ENCODE peak calls at places on chromosomes 5 and 9, in four cellular contexts. One of them, this sample, is unnamed.

GRCh38 chr9:9004844-9005243 is 1205.3 kb upstream of the DMAC1 start:
- DNase-seq in brain microvascular endothelial cell: no peak
- DNase-seq in IMR-90: no peak
- DNase-seq in left lung: no peak
- DNase-seq in this sample: no peak

GRCh38 chr9:111661802-111662491 is 542 bp downstream of the GNG10 start:
- DNase-seq in brain microvascular endothelial cell: no peak
- DNase-seq in IMR-90: peak; percentile 13
- DNase-seq in left lung: peak; percentile 43
- DNase-seq in this sample: peak; percentile 77

GRCh38 chr9:437066-438015 is 222.7 kb downstream of the DOCK8 start:
- DNase-seq in brain microvascular endothelial cell: peak; percentile 40
- DNase-seq in IMR-90: peak; percentile 77
- DNase-seq in left lung: no peak
- DNase-seq in this sample: peak; percentile 6

GRCh38 chr5:153555420-153556114 is 65.1 kb downstream of the GRIA1 start:
- DNase-seq in brain microvascular endothelial cell: no peak
- DNase-seq in IMR-90: no peak
- DNase-seq in left lung: no peak
- DNase-seq in this sample: no peak

GRCh38 chr5:176189857-176190256 is 48.4 kb upstream of the SIMC1 start:
- DNase-seq in brain microvascular endothelial cell: no peak
- DNase-seq in IMR-90: no peak
- DNase-seq in left lung: no peak
- DNase-seq in this sample: no peak

GRCh38 chr5:151812757-151813309 is 41.1 kb downstream of the G3BP1 start:
- DNase-seq in brain microvascular endothelial cell: peak; percentile 22
- DNase-seq in IMR-90: peak; percentile 54
- DNase-seq in left lung: no peak
- DNase-seq in this sample: peak; percentile 48

GRCh38 chr9:122356627-122357026 is 14.2 kb upstream of the PTGS1 start:
- DNase-seq in brain microvascular endothelial cell: no peak
- DNase-seq in IMR-90: no peak
- DNase-seq in left lung: no peak
- DNase-seq in this sample: no peak

GRCh38 chr9:107759823-107760166 is 270.2 kb upstream of the KLF4 start:
- DNase-seq in brain microvascular endothelial cell: no peak
- DNase-seq in IMR-90: no peak
- DNase-seq in left lung: no peak
- DNase-seq in this sample: no peak

GRCh38 chr9:103281126-103281525 is 286.0 kb downstream of the CYLC2 start:
- DNase-seq in brain microvascular endothelial cell: no peak
- DNase-seq in IMR-90: no peak
- DNase-seq in left lung: no peak
- DNase-seq in this sample: no peak

GRCh38 chr5:108523360-108523759 is 141.5 kb upstream of the FBXL17 start:
- DNase-seq in brain microvascular endothelial cell: no peak
- DNase-seq in IMR-90: no peak
- DNase-seq in left lung: no peak
- DNase-seq in this sample: no peak

GRCh38 chr9:127923771-127924170 is 6.8 kb downstream of the PIP5KL1 start:
- DNase-seq in brain microvascular endothelial cell: peak; percentile 96
- DNase-seq in IMR-90: peak; percentile 99
- DNase-seq in left lung: no peak
- DNase-seq in this sample: peak; percentile 97

GRCh38 chr5:153746440-153746839 is 256.0 kb downstream of the GRIA1 start:
- DNase-seq in brain microvascular endothelial cell: no peak
- DNase-seq in IMR-90: no peak
- DNase-seq in left lung: no peak
- DNase-seq in this sample: no peak

GRCh38 chr5:128537306-128537998 is 593 bp downstream of the FBN2 start:
- DNase-seq in brain microvascular endothelial cell: peak; percentile 41
- DNase-seq in IMR-90: peak; percentile 55
- DNase-seq in left lung: peak; percentile 33
- DNase-seq in this sample: peak; percentile 64

GRCh38 chr9:38084556-38084880 is 15.5 kb upstream of the SHB start:
- DNase-seq in brain microvascular endothelial cell: no peak
- DNase-seq in IMR-90: no peak
- DNase-seq in left lung: peak; percentile 68
- DNase-seq in this sample: no peak

GRCh38 chr5:117333011-117333410 is 758.4 kb upstream of the SEMA6A start:
- DNase-seq in brain microvascular endothelial cell: no peak
- DNase-seq in IMR-90: no peak
- DNase-seq in left lung: no peak
- DNase-seq in this sample: no peak

GRCh38 chr9:86239053-86239770 is 20.2 kb downstream of the C9orf153 start:
- DNase-seq in brain microvascular endothelial cell: no peak
- DNase-seq in IMR-90: no peak
- DNase-seq in left lung: no peak
- DNase-seq in this sample: no peak

GRCh38 chr5:178116406-178116885 is 3.1 kb downstream of the N4BP3 start:
- DNase-seq in brain microvascular endothelial cell: no peak
- DNase-seq in IMR-90: no peak
- DNase-seq in left lung: no peak
- DNase-seq in this sample: no peak

GRCh38 chr9:91436841-91437240 is 13.2 kb upstream of the NFIL3 start:
- DNase-seq in brain microvascular endothelial cell: no peak
- DNase-seq in IMR-90: no peak
- DNase-seq in left lung: no peak
- DNase-seq in this sample: no peak

GRCh38 chr5:95861858-95862561 is 39.5 kb upstream of the GLRX start:
- DNase-seq in brain microvascular endothelial cell: peak; percentile 67
- DNase-seq in IMR-90: peak; percentile 60
- DNase-seq in left lung: no peak
- DNase-seq in this sample: peak; percentile 33

GRCh38 chr9:35756743-35757526 is 2.9 kb upstream of the MSMP start:
- DNase-seq in brain microvascular endothelial cell: no peak
- DNase-seq in IMR-90: no peak
- DNase-seq in left lung: peak; percentile 61
- DNase-seq in this sample: peak; percentile 59

GRCh38 chr9:135471751-135472640 is 7.6 kb upstream of the PPP1R26 start:
- DNase-seq in brain microvascular endothelial cell: no peak
- DNase-seq in IMR-90: peak; percentile 15
- DNase-seq in left lung: no peak
- DNase-seq in this sample: no peak

GRCh38 chr5:16406023-16406422 is 59.6 kb downstream of the ZNF622 start:
- DNase-seq in brain microvascular endothelial cell: no peak
- DNase-seq in IMR-90: no peak
- DNase-seq in left lung: no peak
- DNase-seq in this sample: no peak

GRCh38 chr9:69984831-69985230 is 58.8 kb upstream of the MAMDC2 start:
- DNase-seq in brain microvascular endothelial cell: no peak
- DNase-seq in IMR-90: no peak
- DNase-seq in left lung: no peak
- DNase-seq in this sample: no peak

GRCh38 chr5:126801992-126802294 is 25.0 kb downstream of the LMNB1 start:
- DNase-seq in brain microvascular endothelial cell: peak; percentile 48
- DNase-seq in IMR-90: peak; percentile 71
- DNase-seq in left lung: no peak
- DNase-seq in this sample: peak; percentile 76

GRCh38 chr5:68285857-68286611 is 70.5 kb downstream of the PIK3R1 start:
- DNase-seq in brain microvascular endothelial cell: no peak
- DNase-seq in IMR-90: peak; percentile 65
- DNase-seq in left lung: no peak
- DNase-seq in this sample: peak; percentile 47

GRCh38 chr5:88732181-88732633 is 150.8 kb downstream of the MEF2C start:
- DNase-seq in brain microvascular endothelial cell: peak; percentile 91
- DNase-seq in IMR-90: no peak
- DNase-seq in left lung: peak; percentile 39
- DNase-seq in this sample: peak; percentile 27
- H3K4me3 ChIP-seq in brain microvascular endothelial cell: no peak overlapping the region
- H3K4me3 ChIP-seq in IMR-90: no peak overlapping the region
- H3K4me3 ChIP-seq in left lung: no peak overlapping the region
- H3K4me3 ChIP-seq in this sample: no peak overlapping the region

GRCh38 chr5:65830856-65831255 is 95.5 kb upstream of the ERBIN start:
- DNase-seq in brain microvascular endothelial cell: no peak
- DNase-seq in IMR-90: no peak
- DNase-seq in left lung: no peak
- DNase-seq in this sample: peak; percentile 17

GRCh38 chr5:65833780-65834179 is 92.6 kb upstream of the ERBIN start:
- DNase-seq in brain microvascular endothelial cell: no peak
- DNase-seq in IMR-90: no peak
- DNase-seq in left lung: no peak
- DNase-seq in this sample: no peak

GRCh38 chr5:65831276-65831675 is 95.1 kb upstream of the ERBIN start:
- DNase-seq in brain microvascular endothelial cell: no peak
- DNase-seq in IMR-90: no peak
- DNase-seq in left lung: no peak
- DNase-seq in this sample: no peak

GRCh38 chr5:65832603-65833228 is 93.7 kb upstream of the ERBIN start:
- DNase-seq in brain microvascular endothelial cell: no peak
- DNase-seq in IMR-90: no peak
- DNase-seq in left lung: no peak
- DNase-seq in this sample: no peak

DNA sequence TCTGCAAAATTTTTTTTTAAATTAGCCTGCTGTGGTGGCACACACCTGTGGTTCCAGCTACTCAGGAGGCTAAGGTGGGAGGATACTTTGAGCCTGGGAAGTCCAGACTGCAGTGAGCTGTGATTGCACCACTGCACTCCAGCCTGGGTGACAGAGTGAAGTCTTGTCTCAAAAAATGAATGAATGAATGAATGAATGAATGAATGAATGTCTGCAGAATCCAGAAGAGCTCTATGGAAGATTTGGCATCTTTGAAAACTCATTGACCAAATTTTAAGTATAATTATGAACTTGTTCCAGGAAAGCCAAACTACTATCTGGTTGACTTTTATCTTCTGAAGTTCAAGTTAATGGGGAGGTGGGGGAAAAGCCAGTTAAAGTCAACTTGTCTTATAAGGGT is 94.2 kb upstream of the ERBIN start:
- DNase-seq in brain microvascular endothelial cell: no peak
- DNase-seq in IMR-90: no peak
- DNase-seq in left lung: no peak
- DNase-seq in this sample: no peak
- TF ChIP-seq CTCF in brain microvascular endothelial cell: no peak
- TF ChIP-seq CTCF in IMR-90: no peak
- TF ChIP-seq CTCF in left lung: no peak
- TF ChIP-seq CTCF in this sample: no peak

GRCh38 chr9:136741885-136742568 is 713 bp downstream of the LCN10 start:
- DNase-seq in brain microvascular endothelial cell: no peak
- DNase-seq in IMR-90: no peak
- DNase-seq in left lung: no peak
- DNase-seq in this sample: no peak
- H3K4me3 ChIP-seq in brain microvascular endothelial cell: no peak overlapping the region
- H3K4me3 ChIP-seq in IMR-90: no peak overlapping the region
- H3K4me3 ChIP-seq in left lung: no peak overlapping the region
- H3K4me3 ChIP-seq in this sample: no peak overlapping the region

DNA sequence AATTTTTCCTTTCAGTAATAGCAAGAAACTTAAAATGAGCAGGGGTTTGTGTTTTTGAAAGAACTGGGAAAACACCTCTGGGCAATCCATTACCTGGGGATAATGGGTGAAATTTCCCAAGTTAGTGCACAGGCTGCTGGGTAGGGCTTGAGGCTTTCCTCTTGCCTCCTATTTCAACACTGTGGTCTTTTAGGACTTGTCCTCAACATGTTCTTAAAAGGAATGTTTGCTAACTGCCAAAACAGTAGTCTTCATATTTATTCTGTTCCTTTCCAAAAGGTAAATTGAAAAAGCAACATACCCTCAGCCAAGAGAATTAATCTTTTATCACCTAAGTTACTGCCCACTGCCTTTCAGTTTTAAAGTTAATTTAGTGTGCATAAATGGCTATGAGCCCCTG is 158.3 kb upstream of the CCDC152 start:
- DNase-seq in brain microvascular endothelial cell: no peak
- DNase-seq in IMR-90: no peak
- DNase-seq in left lung: no peak
- DNase-seq in this sample: no peak
- TF ChIP-seq CTCF in brain microvascular endothelial cell: no peak
- TF ChIP-seq CTCF in IMR-90: no peak
- TF ChIP-seq CTCF in left lung: no peak
- TF ChIP-seq CTCF in this sample: no peak

GRCh38 chr9:16828335-16829281 is 41.9 kb downstream of the BNC2 start:
- DNase-seq in brain microvascular endothelial cell: peak; percentile 18
- DNase-seq in IMR-90: peak; percentile 78
- DNase-seq in left lung: no peak
- DNase-seq in this sample: peak; percentile 80
- H3K4me3 ChIP-seq in brain microvascular endothelial cell: no peak overlapping the region
- H3K4me3 ChIP-seq in IMR-90: peak overlapping the region; percentile 22
- H3K4me3 ChIP-seq in left lung: peak overlapping the region; percentile 16
- H3K4me3 ChIP-seq in this sample: peak overlapping the region; percentile 41

GRCh38 chr5:111245654-111246053 is 21.5 kb downstream of the CAMK4 start:
- DNase-seq in brain microvascular endothelial cell: no peak
- DNase-seq in IMR-90: no peak
- DNase-seq in left lung: no peak
- DNase-seq in this sample: no peak

GRCh38 chr5:111242606-111243005 is 18.4 kb downstream of the CAMK4 start:
- DNase-seq in brain microvascular endothelial cell: no peak
- DNase-seq in IMR-90: no peak
- DNase-seq in left lung: no peak
- DNase-seq in this sample: no peak

GRCh38 chr5:111241696-111242095 is 17.5 kb downstream of the CAMK4 start:
- DNase-seq in brain microvascular endothelial cell: no peak
- DNase-seq in IMR-90: no peak
- DNase-seq in left lung: no peak
- DNase-seq in this sample: no peak

GRCh38 chr5:111246459-111246858 is 22.3 kb downstream of the CAMK4 start:
- DNase-seq in brain microvascular endothelial cell: no peak
- DNase-seq in IMR-90: no peak
- DNase-seq in left lung: no peak
- DNase-seq in this sample: no peak

GRCh38 chr5:111243353-111243752 is 19.2 kb downstream of the CAMK4 start:
- DNase-seq in brain microvascular endothelial cell: no peak
- DNase-seq in IMR-90: no peak
- DNase-seq in left lung: no peak
- DNase-seq in this sample: no peak
- TF ChIP-seq CTCF in brain microvascular endothelial cell: no peak
- TF ChIP-seq CTCF in IMR-90: no peak
- TF ChIP-seq CTCF in left lung: no peak
- TF ChIP-seq CTCF in this sample: no peak

GRCh38 chr9:75123696-75124095 is 35.4 kb downstream of the OSTF1 start:
- DNase-seq in brain microvascular endothelial cell: no peak
- DNase-seq in IMR-90: no peak
- DNase-seq in left lung: no peak
- DNase-seq in this sample: no peak

GRCh38 chr9:75132244-75132643 is 43.9 kb downstream of the OSTF1 start:
- DNase-seq in brain microvascular endothelial cell: no peak
- DNase-seq in IMR-90: no peak
- DNase-seq in left lung: no peak
- DNase-seq in this sample: no peak

GRCh38 chr9:75130621-75131020 is 42.3 kb downstream of the OSTF1 start:
- DNase-seq in brain microvascular endothelial cell: no peak
- DNase-seq in IMR-90: peak; percentile 66
- DNase-seq in left lung: no peak
- DNase-seq in this sample: peak; percentile 10

GRCh38 chr9:75131700-75132099 is 43.4 kb downstream of the OSTF1 start:
- DNase-seq in brain microvascular endothelial cell: no peak
- DNase-seq in IMR-90: no peak
- DNase-seq in left lung: no peak
- DNase-seq in this sample: no peak

GRCh38 chr9:75128535-75128934 is 40.2 kb downstream of the OSTF1 start:
- DNase-seq in brain microvascular endothelial cell: no peak
- DNase-seq in IMR-90: no peak
- DNase-seq in left lung: no peak
- DNase-seq in this sample: no peak
- H3K4me3 ChIP-seq in brain microvascular endothelial cell: no peak overlapping the region
- H3K4me3 ChIP-seq in IMR-90: no peak overlapping the region
- H3K4me3 ChIP-seq in left lung: no peak overlapping the region
- H3K4me3 ChIP-seq in this sample: no peak overlapping the region